ENCODE peak calls at places on chromosomes 12 and 14, in eight cellular contexts. I, L, R, Y, E, F, A and T are unnamed samples.

GRCh38 chr14:74838141-74838540 is 37.8 kb downstream of the PROX2 start:
- DNase-seq in I (no peak), E (no peak), A (no peak), Y (no peak), L (peak), F (no peak), R (no peak), T (peak)

GRCh38 chr12:133120385-133121191 is 9.5 kb downstream of the ZNF891 start:
- DNase-seq in E (peak), Y (no peak), F (no peak), A (no peak), L (peak), I (no peak), R (no peak), T (no peak)

GRCh38 chr12:19597304-19598066 is 158.2 kb downstream of the AEBP2 start:
- DNase-seq in I (no peak), R (no peak), Y (no peak), L (no peak), F (no peak), A (no peak), E (no peak), T (no peak)

GRCh38 chr12:67842124-67842523 is 147.1 kb upstream of the IFNG-AS1 start:
- DNase-seq in R (no peak), I (no peak), L (no peak), Y (no peak), F (no peak), E (no peak), A (no peak), T (no peak)

GRCh38 chr12:6635375-6635855 is 344 bp downstream of the LPAR5 start:
- DNase-seq in I (no peak), L (peak), R (no peak), Y (no peak), A (no peak), F (no peak), E (no peak), T (no peak)

GRCh38 chr12:43208221-43208620 is 343.8 kb downstream of the ADAMTS20 start:
- DNase-seq in A (no peak), R (no peak), I (peak), Y (no peak), L (peak), E (peak), F (no peak), T (no peak)

GRCh38 chr14:104876251-104876699 is 11.2 kb downstream of the CEP170B start:
- DNase-seq in I (no peak), R (peak), Y (no peak), L (peak), A (no peak), E (peak), F (peak), T (peak)

GRCh38 chr12:77685112-77685511 is 145.6 kb upstream of the NAV3 start:
- DNase-seq in I (peak), L (peak), A (peak), E (peak), R (peak), Y (peak), F (peak), T (peak)

GRCh38 chr12:115451785-115452736 is 768.1 kb upstream of the TBX3 start:
- DNase-seq in E (no peak), I (peak), Y (no peak), L (no peak), A (no peak), F (peak), R (peak), T (peak)

GRCh38 chr14:30496852-30497251 is 62.1 kb upstream of the G2E3 start:
- DNase-seq in R (no peak), Y (no peak), I (no peak), L (no peak), A (no peak), E (peak), F (no peak), T (no peak)

GRCh38 chr14:20751963-20752562 is 6.4 kb downstream of the EDDM3A start:
- DNase-seq in R (no peak), I (no peak), A (no peak), F (no peak), Y (no peak), L (no peak), E (peak), T (no peak)
- H3K4me3 ChIP-seq in R (no peak), I (no peak), A (no peak), F (no peak), Y (no peak), L (no peak), E (no peak), T (no peak)

GRCh38 chr12:2855546-2855945 is 1.3 kb downstream of the TEX52 start:
- DNase-seq in Y (no peak), E (no peak), R (no peak), F (no peak), L (no peak), I (no peak), A (no peak), T (no peak)
- TF ChIP-seq CTCF in Y (no peak), E (no peak), R (no peak), F (no peak), L (no peak), I (no peak), A (no peak), T (no peak)

GRCh38 chr14:76762617-76763361 is 1.5 kb downstream of the VASH1 start:
- DNase-seq in E (peak), R (no peak), L (no peak), A (no peak), Y (no peak), I (no peak), F (no peak), T (no peak)
- H3K4me3 ChIP-seq in E (peak), R (peak), L (peak), A (peak), Y (peak), I (peak), F (no peak), T (peak)

GRCh38 chr12:3791475-3791874 is 38.6 kb upstream of the CRACR2A start:
- DNase-seq in I (no peak), A (no peak), E (no peak), R (no peak), Y (no peak), F (no peak), L (no peak), T (no peak)
- TF ChIP-seq CTCF in I (no peak), A (no peak), E (no peak), R (no peak), Y (no peak), F (no peak), L (no peak), T (no peak)

GRCh38 chr12:52947738-52948423 is 1.0 kb upstream of the KRT18 start:
- DNase-seq in E (no peak), R (no peak), F (no peak), I (no peak), L (no peak), Y (no peak), A (no peak), T (no peak)

GRCh38 chr12:52951126-52951525 is 2.2 kb downstream of the KRT18 start:
- DNase-seq in A (no peak), R (no peak), E (no peak), Y (no peak), I (no peak), F (no peak), L (no peak), T (no peak)

GRCh38 chr12:52950553-52950952 is 1.6 kb downstream of the KRT18 start:
- DNase-seq in F (no peak), L (no peak), I (no peak), R (no peak), E (no peak), Y (no peak), A (no peak), T (no peak)

GRCh38 chr12:52951640-52952039 is 2.7 kb downstream of the KRT18 start:
- DNase-seq in R (no peak), L (no peak), Y (no peak), F (no peak), A (no peak), E (no peak), I (no peak), T (no peak)

GRCh38 chr12:52949413-52950331 is 754 bp downstream of the KRT18 start:
- DNase-seq in Y (peak), I (peak), F (peak), A (peak), L (peak), R (peak), E (peak), T (peak)
- H3K4me3 ChIP-seq in Y (peak), I (peak), F (peak), A (peak), L (peak), R (peak), E (peak), T (peak)

GRCh38 chr12:26748412-26748740 is 84.6 kb downstream of the ITPR2 start:
- DNase-seq in L (no peak), A (no peak), F (no peak), E (no peak), Y (no peak), I (no peak), R (no peak), T (no peak)
- TF ChIP-seq CTCF in L (no peak), A (no peak), F (no peak), E (no peak), Y (no peak), I (no peak), R (no peak), T (no peak)

DNA sequence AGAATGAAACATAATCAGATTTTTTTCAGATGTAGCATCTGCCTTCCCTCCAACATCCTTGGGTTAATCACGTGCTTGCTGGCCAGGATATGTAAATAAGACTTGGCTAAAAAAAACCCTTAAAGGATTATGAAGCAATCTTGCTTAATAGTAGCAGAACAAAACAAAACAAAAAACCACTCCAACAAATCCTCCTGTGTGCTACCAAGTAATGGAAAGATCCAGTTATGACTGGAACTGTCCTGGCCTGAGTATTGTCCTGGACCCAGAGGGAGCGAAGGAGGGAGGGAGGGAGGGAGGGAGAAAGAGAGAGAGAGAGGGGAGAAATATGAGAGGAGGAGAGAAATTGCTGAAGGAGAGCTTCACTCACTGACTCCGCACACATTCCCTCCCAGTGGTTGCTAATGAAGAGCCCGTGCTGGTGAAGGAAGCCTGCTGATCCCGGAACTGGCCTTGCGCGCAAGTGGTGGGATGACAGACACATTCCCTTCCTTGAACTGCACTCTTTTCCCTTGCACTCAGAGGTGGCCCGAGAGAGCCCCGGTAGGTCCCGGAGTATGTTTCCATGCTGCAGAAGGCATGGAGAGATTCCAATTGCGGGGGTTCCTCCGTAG is 57.2 kb downstream of the HMGA2 start:
- DNase-seq in A (no peak), E (peak), Y (peak), I (peak), L (peak), R (peak), F (no peak), T (peak)
- H3K4me3 ChIP-seq in A (peak), E (peak), Y (peak), I (peak), L (peak), R (no peak), F (no peak), T (peak)